ENCODE peak calls at places on chromosomes 7 and 10, in nine cellular contexts. One of them, this sample, is unnamed.

GRCh38 chr7:120805636-120806388 is 52.1 kb downstream of the TSPAN12 start:
- DNase-seq in heart left ventricle: peak
- DNase-seq in fibroblast of lung: peak
- DNase-seq in fibroblast of mammary gland: peak
- DNase-seq in left ventricle myocardium inferior: no peak
- DNase-seq in pancreas: no peak
- DNase-seq in sigmoid colon: no peak
- DNase-seq in mammary epithelial cell: peak
- DNase-seq in right lobe of liver: peak
- DNase-seq in this sample: peak

GRCh38 chr10:116765549-116766162 is 23.3 kb upstream of the HSPA12A start:
- DNase-seq in heart left ventricle: no peak
- DNase-seq in fibroblast of lung: peak
- DNase-seq in fibroblast of mammary gland: peak
- DNase-seq in left ventricle myocardium inferior: no peak
- DNase-seq in pancreas: no peak
- DNase-seq in sigmoid colon: peak
- DNase-seq in mammary epithelial cell: no peak
- DNase-seq in right lobe of liver: no peak
- DNase-seq in this sample: no peak

GRCh38 chr7:101947899-101948298 is 130.5 kb downstream of the CUX1 start:
- DNase-seq in heart left ventricle: peak
- DNase-seq in fibroblast of lung: peak
- DNase-seq in fibroblast of mammary gland: no peak
- DNase-seq in left ventricle myocardium inferior: peak
- DNase-seq in pancreas: no peak
- DNase-seq in sigmoid colon: peak
- DNase-seq in mammary epithelial cell: no peak
- DNase-seq in right lobe of liver: peak
- DNase-seq in this sample: peak

GRCh38 chr7:4136501-4137110 is 545.5 kb upstream of the FOXK1 start:
- DNase-seq in heart left ventricle: no peak
- DNase-seq in fibroblast of lung: no peak
- DNase-seq in fibroblast of mammary gland: no peak
- DNase-seq in left ventricle myocardium inferior: no peak
- DNase-seq in pancreas: no peak
- DNase-seq in sigmoid colon: peak
- DNase-seq in mammary epithelial cell: no peak
- DNase-seq in right lobe of liver: no peak
- DNase-seq in this sample: no peak

GRCh38 chr10:8800426-8800825 is 745.9 kb downstream of the GATA3 start:
- DNase-seq in heart left ventricle: no peak
- DNase-seq in fibroblast of lung: no peak
- DNase-seq in fibroblast of mammary gland: no peak
- DNase-seq in left ventricle myocardium inferior: no peak
- DNase-seq in pancreas: no peak
- DNase-seq in sigmoid colon: no peak
- DNase-seq in mammary epithelial cell: no peak
- DNase-seq in right lobe of liver: no peak
- DNase-seq in this sample: no peak

GRCh38 chr10:12819071-12819470 is 182.4 kb downstream of the CCDC3 start:
- DNase-seq in heart left ventricle: no peak
- DNase-seq in fibroblast of lung: no peak
- DNase-seq in fibroblast of mammary gland: no peak
- DNase-seq in left ventricle myocardium inferior: no peak
- DNase-seq in pancreas: no peak
- DNase-seq in sigmoid colon: no peak
- DNase-seq in mammary epithelial cell: no peak
- DNase-seq in right lobe of liver: no peak
- DNase-seq in this sample: no peak

GRCh38 chr7:516606-517456 is 2.8 kb downstream of the PDGFA start:
- DNase-seq in heart left ventricle: peak
- DNase-seq in fibroblast of lung: peak
- DNase-seq in fibroblast of mammary gland: peak
- DNase-seq in left ventricle myocardium inferior: peak
- DNase-seq in pancreas: peak
- DNase-seq in sigmoid colon: no peak
- DNase-seq in mammary epithelial cell: peak
- DNase-seq in right lobe of liver: no peak
- DNase-seq in this sample: peak

GRCh38 chr7:107946881-107947280 is 55.9 kb downstream of the DLD start:
- DNase-seq in heart left ventricle: no peak
- DNase-seq in fibroblast of lung: no peak
- DNase-seq in fibroblast of mammary gland: no peak
- DNase-seq in left ventricle myocardium inferior: no peak
- DNase-seq in pancreas: no peak
- DNase-seq in sigmoid colon: no peak
- DNase-seq in mammary epithelial cell: peak
- DNase-seq in right lobe of liver: no peak
- DNase-seq in this sample: no peak

GRCh38 chr7:96870934-96871333 is 134.4 kb upstream of the DLX6 start:
- DNase-seq in heart left ventricle: no peak
- DNase-seq in fibroblast of lung: no peak
- DNase-seq in fibroblast of mammary gland: no peak
- DNase-seq in left ventricle myocardium inferior: no peak
- DNase-seq in pancreas: no peak
- DNase-seq in sigmoid colon: no peak
- DNase-seq in mammary epithelial cell: peak
- DNase-seq in right lobe of liver: no peak
- DNase-seq in this sample: no peak

GRCh38 chr10:18261063-18261462 is 120.8 kb downstream of the CACNB2 start:
- DNase-seq in heart left ventricle: no peak
- DNase-seq in fibroblast of lung: no peak
- DNase-seq in fibroblast of mammary gland: no peak
- DNase-seq in left ventricle myocardium inferior: no peak
- DNase-seq in pancreas: no peak
- DNase-seq in sigmoid colon: no peak
- DNase-seq in mammary epithelial cell: no peak
- DNase-seq in right lobe of liver: no peak
- DNase-seq in this sample: no peak
- H3K4me3 ChIP-seq in heart left ventricle: peak
- H3K4me3 ChIP-seq in fibroblast of lung: no peak
- H3K4me3 ChIP-seq in fibroblast of mammary gland: no peak
- H3K4me3 ChIP-seq in left ventricle myocardium inferior: peak
- H3K4me3 ChIP-seq in pancreas: peak
- H3K4me3 ChIP-seq in sigmoid colon: no peak
- H3K4me3 ChIP-seq in mammary epithelial cell: no peak
- H3K4me3 ChIP-seq in right lobe of liver: peak
- H3K4me3 ChIP-seq in this sample: no peak

GRCh38 chr7:150871601-150872000 is 19.3 kb downstream of the AOC1 start:
- DNase-seq in heart left ventricle: no peak
- DNase-seq in fibroblast of lung: no peak
- DNase-seq in fibroblast of mammary gland: peak
- DNase-seq in left ventricle myocardium inferior: no peak
- DNase-seq in pancreas: no peak
- DNase-seq in sigmoid colon: no peak
- DNase-seq in mammary epithelial cell: peak
- DNase-seq in right lobe of liver: no peak
- DNase-seq in this sample: no peak
- H3K4me3 ChIP-seq in heart left ventricle: no peak
- H3K4me3 ChIP-seq in fibroblast of lung: no peak
- H3K4me3 ChIP-seq in fibroblast of mammary gland: no peak
- H3K4me3 ChIP-seq in left ventricle myocardium inferior: no peak
- H3K4me3 ChIP-seq in pancreas: no peak
- H3K4me3 ChIP-seq in sigmoid colon: no peak
- H3K4me3 ChIP-seq in mammary epithelial cell: no peak
- H3K4me3 ChIP-seq in right lobe of liver: no peak
- H3K4me3 ChIP-seq in this sample: no peak

GRCh38 chr10:112980908-112981307 is 30.9 kb downstream of the TCF7L2 start:
- DNase-seq in heart left ventricle: no peak
- DNase-seq in fibroblast of lung: no peak
- DNase-seq in fibroblast of mammary gland: no peak
- DNase-seq in left ventricle myocardium inferior: no peak
- DNase-seq in pancreas: no peak
- DNase-seq in sigmoid colon: no peak
- DNase-seq in mammary epithelial cell: no peak
- DNase-seq in right lobe of liver: no peak
- DNase-seq in this sample: no peak
- H3K4me3 ChIP-seq in heart left ventricle: no peak
- H3K4me3 ChIP-seq in fibroblast of lung: no peak
- H3K4me3 ChIP-seq in fibroblast of mammary gland: no peak
- H3K4me3 ChIP-seq in left ventricle myocardium inferior: no peak
- H3K4me3 ChIP-seq in pancreas: no peak
- H3K4me3 ChIP-seq in sigmoid colon: no peak
- H3K4me3 ChIP-seq in mammary epithelial cell: no peak
- H3K4me3 ChIP-seq in right lobe of liver: no peak
- H3K4me3 ChIP-seq in this sample: no peak

GRCh38 chr10:3781458-3782098 is 3.4 kb downstream of the KLF6 start:
- DNase-seq in heart left ventricle: peak
- DNase-seq in fibroblast of lung: peak
- DNase-seq in fibroblast of mammary gland: peak
- DNase-seq in left ventricle myocardium inferior: peak
- DNase-seq in pancreas: no peak
- DNase-seq in sigmoid colon: peak
- DNase-seq in mammary epithelial cell: peak
- DNase-seq in right lobe of liver: no peak
- DNase-seq in this sample: peak
- H3K4me3 ChIP-seq in heart left ventricle: peak
- H3K4me3 ChIP-seq in fibroblast of lung: peak
- H3K4me3 ChIP-seq in fibroblast of mammary gland: peak
- H3K4me3 ChIP-seq in left ventricle myocardium inferior: peak
- H3K4me3 ChIP-seq in pancreas: peak
- H3K4me3 ChIP-seq in sigmoid colon: peak
- H3K4me3 ChIP-seq in mammary epithelial cell: peak
- H3K4me3 ChIP-seq in right lobe of liver: peak
- H3K4me3 ChIP-seq in this sample: peak

GRCh38 chr7:128739990-128740682 is 977 bp downstream of the CALU start:
- DNase-seq in heart left ventricle: no peak
- DNase-seq in fibroblast of lung: no peak
- DNase-seq in fibroblast of mammary gland: no peak
- DNase-seq in left ventricle myocardium inferior: no peak
- DNase-seq in pancreas: no peak
- DNase-seq in sigmoid colon: no peak
- DNase-seq in mammary epithelial cell: no peak
- DNase-seq in right lobe of liver: no peak
- DNase-seq in this sample: no peak
- H3K4me3 ChIP-seq in heart left ventricle: peak
- H3K4me3 ChIP-seq in fibroblast of lung: peak
- H3K4me3 ChIP-seq in fibroblast of mammary gland: peak
- H3K4me3 ChIP-seq in left ventricle myocardium inferior: peak
- H3K4me3 ChIP-seq in pancreas: peak
- H3K4me3 ChIP-seq in sigmoid colon: peak
- H3K4me3 ChIP-seq in mammary epithelial cell: peak
- H3K4me3 ChIP-seq in right lobe of liver: peak
- H3K4me3 ChIP-seq in this sample: peak

GRCh38 chr7:19119901-19120486 is 2.6 kb upstream of the TWIST1 start:
- DNase-seq in heart left ventricle: no peak
- DNase-seq in fibroblast of lung: no peak
- DNase-seq in fibroblast of mammary gland: no peak
- DNase-seq in left ventricle myocardium inferior: no peak
- DNase-seq in pancreas: no peak
- DNase-seq in sigmoid colon: no peak
- DNase-seq in mammary epithelial cell: no peak
- DNase-seq in right lobe of liver: no peak
- DNase-seq in this sample: no peak

GRCh38 chr7:19119372-19119771 is 1.9 kb upstream of the TWIST1 start:
- DNase-seq in heart left ventricle: no peak
- DNase-seq in fibroblast of lung: no peak
- DNase-seq in fibroblast of mammary gland: no peak
- DNase-seq in left ventricle myocardium inferior: no peak
- DNase-seq in pancreas: no peak
- DNase-seq in sigmoid colon: no peak
- DNase-seq in mammary epithelial cell: no peak
- DNase-seq in right lobe of liver: no peak
- DNase-seq in this sample: no peak

GRCh38 chr7:19117081-19117869 is at the start of gene TWIST1:
- DNase-seq in heart left ventricle: peak
- DNase-seq in fibroblast of lung: peak
- DNase-seq in fibroblast of mammary gland: peak
- DNase-seq in left ventricle myocardium inferior: peak
- DNase-seq in pancreas: peak
- DNase-seq in sigmoid colon: peak
- DNase-seq in mammary epithelial cell: peak
- DNase-seq in right lobe of liver: no peak
- DNase-seq in this sample: peak

GRCh38 chr7:19117870-19118608 is 603 bp upstream of the TWIST1 start:
- DNase-seq in heart left ventricle: no peak
- DNase-seq in fibroblast of lung: no peak
- DNase-seq in fibroblast of mammary gland: peak
- DNase-seq in left ventricle myocardium inferior: no peak
- DNase-seq in pancreas: peak
- DNase-seq in sigmoid colon: peak
- DNase-seq in mammary epithelial cell: no peak
- DNase-seq in right lobe of liver: no peak
- DNase-seq in this sample: no peak

GRCh38 chr7:19118896-19119301 is 1.5 kb upstream of the TWIST1 start:
- DNase-seq in heart left ventricle: no peak
- DNase-seq in fibroblast of lung: no peak
- DNase-seq in fibroblast of mammary gland: no peak
- DNase-seq in left ventricle myocardium inferior: no peak
- DNase-seq in pancreas: peak
- DNase-seq in sigmoid colon: no peak
- DNase-seq in mammary epithelial cell: no peak
- DNase-seq in right lobe of liver: no peak
- DNase-seq in this sample: no peak
- H3K4me3 ChIP-seq in heart left ventricle: no peak
- H3K4me3 ChIP-seq in fibroblast of lung: no peak
- H3K4me3 ChIP-seq in fibroblast of mammary gland: no peak
- H3K4me3 ChIP-seq in left ventricle myocardium inferior: no peak
- H3K4me3 ChIP-seq in pancreas: no peak
- H3K4me3 ChIP-seq in sigmoid colon: no peak
- H3K4me3 ChIP-seq in mammary epithelial cell: no peak
- H3K4me3 ChIP-seq in right lobe of liver: no peak
- H3K4me3 ChIP-seq in this sample: no peak